ENCODE peak calls at places on chromosome 14, in four cellular contexts. E is K562, U is GM12878, I is HepG2. L is an unnamed sample.

GRCh38 chr14:30994681-30995620 is 30.5 kb upstream of the AP4S1 start:
- DNase-seq in E (no peak), U (peak), I (no peak), L (no peak)

GRCh38 chr14:104576607-104577332 is 2.8 kb upstream of the C14orf180 start:
- DNase-seq in E (no peak), U (no peak), I (peak), L (no peak)

GRCh38 chr14:102949062-102949800 is 26.8 kb downstream of the AMN start:
- DNase-seq in E (no peak), U (no peak), I (no peak), L (no peak)

GRCh38 chr14:73261075-73261474 is 23.8 kb downstream of the PAPLN start:
- DNase-seq in E (no peak), U (no peak), I (no peak), L (no peak)

GRCh38 chr14:81402123-81402495 is 2.0 kb upstream of the STON2 start:
- DNase-seq in E (peak), U (no peak), I (no peak), L (no peak)

GRCh38 chr14:65041434-65041915 is 54.8 kb downstream of the FNTB start:
- DNase-seq in E (no peak), U (no peak), I (no peak), L (no peak)

GRCh38 chr14:80584638-80585505 is 356.7 kb downstream of the CEP128 start:
- DNase-seq in E (no peak), U (no peak), I (peak), L (peak)

GRCh38 chr14:51780006-51780692 is 80.3 kb upstream of the GNG2 start:
- DNase-seq in E (peak), U (peak), I (peak), L (peak)

GRCh38 chr14:24335461-24336146 is 733 bp upstream of the ADCY4 start:
- DNase-seq in E (no peak), U (no peak), I (no peak), L (peak)

GRCh38 chr14:96215845-96216244 is 11.2 kb downstream of the BDKRB2 start:
- DNase-seq in E (no peak), U (no peak), I (no peak), L (no peak)

GRCh38 chr14:68820536-68820935 is 27.7 kb upstream of the ZFP36L1 start:
- DNase-seq in E (no peak), U (no peak), I (no peak), L (no peak)

GRCh38 chr14:23639891-23640523 is 3.8 kb downstream of the DHRS2 start:
- DNase-seq in E (no peak), U (no peak), I (no peak), L (no peak)

GRCh38 chr14:103724116-103724515 is 8.5 kb downstream of the ZFYVE21 start:
- DNase-seq in E (no peak), U (no peak), I (no peak), L (peak)

GRCh38 chr14:52852810-52853521 is 61.6 kb upstream of the GNPNAT1 start:
- DNase-seq in E (no peak), U (no peak), I (peak), L (peak)

GRCh38 chr14:73058224-73058922 is at the start of gene RBM25:
- DNase-seq in E (peak), U (peak), I (peak), L (peak)

GRCh38 chr14:76763362-76764041 is 2.2 kb downstream of the VASH1 start:
- DNase-seq in E (no peak), U (no peak), I (no peak), L (no peak)

GRCh38 chr14:50531595-50532501 is 521 bp downstream of the MAP4K5 start:
- DNase-seq in E (no peak), U (no peak), I (no peak), L (peak)

GRCh38 chr14:68748691-68749090 is 44.2 kb downstream of the ZFP36L1 start:
- DNase-seq in E (no peak), U (no peak), I (no peak), L (no peak)

GRCh38 chr14:69699743-69700309 is 67.1 kb upstream of the SRSF5 start:
- DNase-seq in E (no peak), U (no peak), I (no peak), L (no peak)

GRCh38 chr14:90397401-90398314 is 829 bp downstream of the CALM1 start:
- DNase-seq in E (peak), U (no peak), I (peak), L (peak)

GRCh38 chr14:85617799-85618198 is 87.9 kb downstream of the FLRT2 start:
- DNase-seq in E (no peak), U (no peak), I (no peak), L (no peak)

GRCh38 chr14:45181329-45181728 is 45.6 kb downstream of the FANCM start:
- DNase-seq in E (no peak), U (no peak), I (no peak), L (no peak)

GRCh38 chr14:91827746-91828145 is 39.6 kb downstream of the TC2N start:
- DNase-seq in E (no peak), U (no peak), I (no peak), L (no peak)

GRCh38 chr14:64845878-64846277 is 33.8 kb downstream of the SPTB start:
- DNase-seq in E (no peak), U (no peak), I (no peak), L (peak)

GRCh38 chr14:104556256-104557021 is 23.1 kb upstream of the C14orf180 start:
- DNase-seq in E (no peak), U (no peak), I (no peak), L (no peak)

GRCh38 chr14:33068626-33069025 is 129.9 kb downstream of the NPAS3 start:
- DNase-seq in E (no peak), U (no peak), I (no peak), L (no peak)

GRCh38 chr14:89844508-89844907 is 110.0 kb downstream of the EFCAB11 start:
- DNase-seq in E (no peak), U (no peak), I (no peak), L (no peak)

DNA sequence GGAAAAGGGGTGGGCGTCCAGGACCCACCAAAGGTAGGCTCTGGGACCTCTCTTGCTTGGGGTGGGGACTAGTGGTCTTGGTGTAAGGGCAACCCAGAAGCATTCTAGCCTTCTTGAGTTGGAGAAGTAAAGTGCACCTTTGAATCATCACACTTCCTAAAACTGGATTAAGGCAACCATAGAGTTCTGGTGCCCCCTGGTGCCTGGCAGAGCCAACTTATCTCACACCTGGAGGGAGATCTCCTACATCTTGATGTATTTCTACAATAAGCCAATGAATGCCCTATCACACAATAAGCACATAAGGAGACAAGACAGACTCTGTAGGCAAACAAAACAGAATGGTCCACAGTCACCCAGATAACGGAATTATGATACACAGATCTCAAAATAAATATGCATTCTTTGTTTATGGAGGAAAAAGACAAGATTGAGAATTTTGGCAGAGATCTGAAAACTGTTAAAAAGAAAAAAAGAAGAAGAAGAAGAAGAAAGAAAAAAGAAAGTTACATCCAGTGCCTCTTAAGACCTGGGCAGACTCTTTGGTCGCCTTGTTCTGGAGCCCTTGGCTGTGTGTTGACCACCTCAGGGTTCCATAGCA is 95.9 kb upstream of the PPP2R5C start:
- DNase-seq in E (peak), U (no peak), I (peak), L (peak)
- TF ChIP-seq MXI1 in E (no peak), U (no peak), I (no peak), L (no peak)

GRCh38 chr14:78143489-78144145 is 26.6 kb upstream of the NRXN3 start:
- DNase-seq in E (peak), U (no peak), I (no peak), L (no peak)
- TF ChIP-seq TAF1 in E (no peak), U (no peak), I (no peak), L (no peak)

DNA sequence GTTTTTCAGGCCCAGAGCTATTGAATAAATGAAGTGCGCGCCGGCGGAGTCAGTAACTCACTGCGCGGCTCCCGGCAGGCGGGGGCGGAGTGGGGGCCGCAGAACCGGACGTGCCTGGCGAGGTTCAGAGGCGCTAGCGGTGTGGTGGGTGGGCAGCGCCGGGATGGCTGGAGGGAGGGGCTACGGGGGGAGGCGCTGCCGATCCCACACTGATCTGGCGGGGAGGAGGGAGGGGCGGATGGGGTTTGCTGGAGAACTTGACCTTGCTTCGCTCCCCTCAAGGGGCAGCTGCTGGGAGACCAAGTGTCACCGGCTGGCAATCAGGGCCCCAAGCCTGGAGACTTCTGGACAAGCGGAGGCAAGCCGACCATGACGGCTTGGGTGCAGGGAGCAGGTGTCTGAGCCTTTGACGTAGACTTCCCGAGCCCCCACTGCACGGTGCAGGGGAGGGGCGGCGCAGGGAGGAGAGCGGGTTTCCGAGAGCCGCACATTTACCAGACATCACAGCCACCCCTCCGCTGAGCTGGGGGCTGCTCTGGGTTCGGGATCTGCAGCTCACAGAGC is 174.1 kb upstream of the RTL1 start:
- DNase-seq in E (peak), U (no peak), I (no peak), L (peak)
- TF ChIP-seq MXI1 in E (no peak), U (no peak), I (no peak), L (no peak)

GRCh38 chr14:49405291-49405690 is 180.9 kb downstream of the RPS29 start:
- DNase-seq in E (no peak), U (no peak), I (no peak), L (no peak)
- TF ChIP-seq TAF1 in E (no peak), U (no peak), I (no peak), L (no peak)

DNA sequence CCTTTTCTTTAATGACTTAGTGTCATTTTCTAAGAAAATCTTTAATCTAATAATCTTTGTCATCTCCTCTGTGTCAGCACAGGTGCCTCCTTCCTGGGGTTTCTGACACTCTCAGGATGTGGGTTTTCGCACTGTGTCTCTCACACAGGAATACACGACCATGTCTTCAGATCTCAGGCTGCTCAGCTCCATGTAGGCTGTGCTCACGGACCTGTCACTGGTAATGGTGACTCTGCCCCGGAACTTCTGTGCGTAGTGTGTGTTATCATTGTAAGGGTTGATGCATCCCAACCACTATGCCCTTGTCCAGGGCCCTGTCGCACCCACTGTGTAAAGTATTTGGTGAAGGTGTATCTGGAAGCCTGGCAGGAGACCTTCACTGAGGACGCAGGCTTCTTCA is 647.8 kb downstream of the TMEM121 start:
- DNase-seq in E (no peak), U (no peak), I (no peak), L (no peak)
- TF ChIP-seq MXI1 in E (no peak), U (no peak), I (no peak), L (no peak)

DNA sequence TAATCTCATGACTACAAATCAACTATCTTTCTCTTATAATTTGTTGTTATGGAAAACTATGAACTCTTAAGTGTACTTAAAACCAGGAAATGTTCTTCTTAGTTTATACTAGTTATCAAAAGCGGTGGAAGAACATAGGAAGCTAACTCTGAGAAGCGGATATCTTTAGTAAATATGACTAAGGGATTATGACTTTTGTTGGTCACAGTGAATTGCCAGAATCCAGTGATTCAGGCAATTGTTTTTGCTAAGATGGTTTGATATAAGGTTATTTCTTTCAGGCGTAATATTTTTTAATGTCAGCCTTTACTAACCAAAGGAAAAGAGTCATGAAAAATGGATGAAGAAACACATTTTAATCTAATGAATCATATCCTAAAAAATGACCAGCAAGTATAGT is 473.5 kb downstream of the FOXG1 start:
- DNase-seq in E (no peak), U (no peak), I (no peak), L (no peak)
- TF ChIP-seq TAF1 in E (no peak), U (no peak), I (no peak), L (no peak)

DNA sequence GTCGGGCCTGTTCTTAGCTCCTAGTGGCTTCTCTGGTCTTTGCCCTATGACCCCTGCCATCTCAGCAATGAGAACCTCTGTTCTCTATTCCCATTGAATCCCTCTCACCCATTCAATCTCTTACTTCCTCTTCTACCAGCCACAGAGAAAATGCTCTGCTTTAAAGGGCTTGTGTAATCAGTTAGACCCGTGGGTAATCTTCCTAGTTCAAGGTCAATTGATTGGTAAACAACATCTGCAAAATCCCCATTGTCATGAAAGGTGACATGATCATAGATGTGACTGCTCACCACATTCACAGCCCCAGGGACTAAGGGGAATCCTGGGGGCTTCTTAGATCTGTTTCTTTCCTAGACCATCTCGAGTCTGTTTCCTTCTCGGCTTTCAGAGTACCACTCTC is 7.2 kb upstream of the CCDC197 start:
- DNase-seq in E (no peak), U (no peak), I (peak), L (no peak)
- TF ChIP-seq MXI1 in E (no peak), U (no peak), I (no peak), L (no peak)

GRCh38 chr14:71533800-71534199 is 398.4 kb upstream of the RGS6 start:
- DNase-seq in E (no peak), U (no peak), I (no peak), L (no peak)

GRCh38 chr14:71534506-71534905 is 397.7 kb upstream of the RGS6 start:
- DNase-seq in E (no peak), U (no peak), I (no peak), L (no peak)

GRCh38 chr14:71533396-71533795 is 398.8 kb upstream of the RGS6 start:
- DNase-seq in E (no peak), U (no peak), I (no peak), L (no peak)

GRCh38 chr14:71532790-71533189 is 399.4 kb upstream of the RGS6 start:
- DNase-seq in E (no peak), U (no peak), I (no peak), L (no peak)

DNA sequence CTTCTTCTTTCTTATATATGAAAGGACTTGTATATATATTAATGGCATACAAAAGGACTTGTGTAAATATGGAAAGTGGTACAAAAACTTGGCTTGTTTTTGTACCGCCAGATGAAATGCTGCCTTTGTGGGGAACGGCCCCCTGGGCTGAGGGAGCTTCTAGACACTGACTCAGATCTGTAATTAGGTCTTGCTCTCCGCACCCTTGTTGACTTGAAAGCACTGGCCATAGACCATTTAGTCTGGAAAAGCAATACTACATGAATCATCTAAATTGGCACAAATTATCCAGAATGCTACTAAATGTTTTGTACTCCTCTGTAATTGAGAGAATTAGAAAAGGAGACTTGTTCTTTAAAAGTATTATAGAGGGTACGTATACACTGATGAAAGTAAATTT is 399.9 kb upstream of the RGS6 start:
- DNase-seq in E (no peak), U (no peak), I (no peak), L (no peak)
- TF ChIP-seq TAF1 in E (no peak), U (no peak), I (no peak), L (no peak)